ENCODE peak calls at places on chromosomes 4 and X, in seven cellular contexts. N is pulmonary artery endothelial cell, K is right atrium auricular region, V is NCI-H446 treated with DMSO at 0.1 percent for 48 hours, B is A549, Q is NCI-H2171, W is hippocampal formation. F is an unnamed sample.

GRCh38 chrX:57905141-57905540 is 5.1 kb downstream of the ZXDA start:
- DNase-seq in B (no peak), N (no peak), V (no peak), W (no peak), K (no peak), Q (no peak), F (no peak)

GRCh38 chr4:124973716-124974115 is 261.2 kb upstream of the ANKRD50 start:
- DNase-seq in V (no peak), W (no peak), N (no peak), B (no peak), Q (no peak), K (no peak), F (no peak)

GRCh38 chrX:46257451-46257879 is 287.8 kb downstream of the ZNF674 start:
- DNase-seq in Q (no peak), V (no peak), K (no peak), N (no peak), W (no peak), B (no peak), F (no peak)

GRCh38 chrX:65586491-65586890 is 51.9 kb upstream of the LAS1L start:
- DNase-seq in V (no peak), N (no peak), Q (no peak), W (no peak), B (no peak), K (no peak), F (no peak)

GRCh38 chrX:30904632-30905031 is 15.6 kb upstream of the TAB3 start:
- DNase-seq in B (no peak), K (no peak), W (no peak), N (no peak), V (no peak), Q (peak), F (no peak)

GRCh38 chrX:40061005-40061404 is 36.8 kb downstream of the BCOR start:
- DNase-seq in K (no peak), N (no peak), Q (no peak), W (no peak), V (no peak), B (no peak), F (no peak)

GRCh38 chr4:7191546-7192251 is 639 bp upstream of the SORCS2 start:
- DNase-seq in W (no peak), V (no peak), B (no peak), Q (no peak), N (no peak), K (no peak), F (no peak)

GRCh38 chr4:180134116-180134866 is 2108.9 kb upstream of the TENM3 start:
- DNase-seq in V (no peak), K (no peak), B (no peak), Q (no peak), W (no peak), N (no peak), F (no peak)

GRCh38 chr4:38160487-38161207 is 200.4 kb downstream of the PTTG2 start:
- DNase-seq in W (no peak), B (peak), N (peak), Q (peak), K (peak), V (no peak), F (peak)

GRCh38 chrX:9656277-9656676 is 109.4 kb downstream of the GPR143 start:
- DNase-seq in Q (no peak), K (no peak), N (no peak), W (no peak), B (no peak), V (no peak), F (no peak)